ENCODE peak calls at places on chromosomes 2 and 18, in nine cellular contexts. R is NCI-H748 treated with DMSO at 0.1 percent for 48 hours, P is kidney tubule cell, S is HT-29, D is heart right ventricle, F is A549, J is heart left ventricle, W is germinal center, C is right cardiac atrium. E is an unnamed sample.

GRCh38 chr2:25808006-25808383 is 70.3 kb downstream of the ASXL2 start:
- DNase-seq in W (no peak), D (no peak), J (no peak), C (no peak), R (no peak), S (no peak), F (no peak), P (peak; percentile 22), E (no peak)

GRCh38 chr2:81529944-81530343 is 1225.4 kb upstream of the LRRTM1 start:
- DNase-seq in P (no peak), J (no peak), C (no peak), W (no peak), S (no peak), F (no peak), D (no peak), R (no peak), E (no peak)

GRCh38 chr2:56015631-56016251 is 92.2 kb upstream of the EFEMP1 start:
- DNase-seq in C (no peak), S (no peak), W (no peak), D (no peak), F (no peak), P (no peak), R (no peak), J (no peak), E (no peak)

GRCh38 chr2:237207641-237208040 is 122.0 kb downstream of the COPS8 start:
- DNase-seq in C (peak; percentile 96), J (peak; percentile 80), D (peak; percentile 85), F (no peak), R (no peak), P (no peak), S (no peak), W (no peak), E (peak; percentile 91)

GRCh38 chr18:61831071-61831470 is 61.7 kb downstream of the RNF152 start:
- DNase-seq in D (no peak), P (no peak), R (no peak), C (peak; percentile 28), F (no peak), S (no peak), J (no peak), W (no peak), E (no peak)

GRCh38 chr2:121919803-121920202 is 164.4 kb downstream of the TSN start:
- DNase-seq in P (no peak), W (no peak), C (no peak), J (no peak), R (no peak), D (no peak), S (no peak), F (no peak), E (no peak)

GRCh38 chr2:67451086-67451832 is 54.1 kb downstream of the ETAA1 start:
- DNase-seq in W (no peak), R (peak; percentile 15), D (no peak), F (peak; percentile 76), J (no peak), P (peak; percentile 95), C (no peak), S (peak; percentile 43), E (no peak)

GRCh38 chr2:72722492-72723090 is 103.2 kb downstream of the EXOC6B start:
- DNase-seq in C (no peak), S (no peak), W (no peak), R (no peak), D (no peak), J (no peak), F (no peak), P (peak; percentile 53), E (no peak)

GRCh38 chr2:232024457-232024856 is 62.9 kb downstream of the DIS3L2 start:
- DNase-seq in W (no peak), F (no peak), D (no peak), R (no peak), J (no peak), P (no peak), S (no peak), C (no peak), E (no peak)

GRCh38 chr2:240959941-240960308 is 38.5 kb upstream of the SNED1 start:
- DNase-seq in S (no peak), C (no peak), R (no peak), J (no peak), P (no peak), F (no peak), W (no peak), D (no peak), E (no peak)

GRCh38 chr2:1755436-1756191 is 11.3 kb upstream of the PXDN start:
- DNase-seq in P (peak; percentile 65), F (no peak), C (no peak), S (no peak), R (no peak), D (no peak), W (no peak), J (no peak), E (no peak)

GRCh38 chr2:240369725-240370585 is 65.5 kb upstream of the GPC1 start:
- DNase-seq in S (peak; percentile 43), F (peak; percentile 95), P (peak; percentile 91), J (peak; percentile 86), R (no peak), C (peak; percentile 86), W (no peak), D (peak; percentile 83), E (peak; percentile 78)